ENCODE peak calls at places on chromosomes 16 and 17, in nine cellular contexts. C is SK-MEL-5; B is activated T-helper 9 cell treated with anti-CD3 and anti-CD28 coated beads, Interleukin-2, amount 50 U/mL, for 16 hours; H is ovary; U is mucosa of gallbladder; J is substantia nigra; T is tibial artery; D is NCI-H1694; G is H7. S is an unnamed sample.

GRCh38 chr16:85349413-85350145 is 237.3 kb upstream of the CIBAR2 start:
- DNase-seq in C (no peak), B (no peak), H (no peak), U (no peak), J (no peak), T (no peak), D (peak; percentile 32), G (no peak), S (no peak)

GRCh38 chr17:3030096-3030495 is 33.3 kb downstream of the OR1D5 start:
- DNase-seq in C (peak; percentile 20), B (no peak), H (peak; percentile 20), U (no peak), J (no peak), T (peak; percentile 23), D (no peak), G (no peak), S (no peak)

GRCh38 chr17:30116661-30117547 is at the start of gene NSRP1:
- DNase-seq in C (peak; percentile 95), B (peak; percentile 88), H (peak; percentile 96), U (peak; percentile 96), J (peak; percentile 93), T (peak; percentile 94), D (peak; percentile 84), G (peak; percentile 80), S (peak; percentile 89)

GRCh38 chr16:29726845-29727379 is 18.9 kb downstream of the C16orf54 start:
- DNase-seq in C (no peak), B (no peak), H (peak; percentile 17), U (no peak), J (no peak), T (no peak), D (no peak), G (no peak), S (no peak)

GRCh38 chr16:31453255-31454204 is 5.8 kb upstream of the ARMC5 start:
- DNase-seq in C (no peak), B (no peak), H (peak; percentile 89), U (no peak), J (no peak), T (peak; percentile 68), D (no peak), G (no peak), S (no peak)

GRCh38 chr17:61587807-61588660 is 3.0 kb downstream of the NACA2 start:
- DNase-seq in C (no peak), B (no peak), H (no peak), U (no peak), J (no peak), T (no peak), D (peak; percentile 76), G (no peak), S (no peak)

GRCh38 chr16:31224092-31224955 is 7.4 kb upstream of the PYDC1 start:
- DNase-seq in C (no peak), B (no peak), H (no peak), U (no peak), J (no peak), T (no peak), D (no peak), G (peak; percentile 61), S (no peak)

GRCh38 chr16:71540-72341 is 690 bp downstream of the RHBDF1 start:
- DNase-seq in C (peak; percentile 62), B (no peak), H (peak; percentile 83), U (peak; percentile 67), J (peak; percentile 53), T (peak; percentile 91), D (no peak), G (peak; percentile 94), S (no peak)

GRCh38 chr17:45425125-45425983 is 7.3 kb downstream of the ARHGAP27 start:
- DNase-seq in C (peak; percentile 87), B (no peak), H (no peak), U (peak; percentile 87), J (peak; percentile 18), T (no peak), D (peak; percentile 54), G (peak; percentile 91), S (no peak)

GRCh38 chr16:85130707-85131028 is 18.4 kb upstream of the CIBAR2 start:
- DNase-seq in C (no peak), B (no peak), H (no peak), U (no peak), J (no peak), T (no peak), D (no peak), G (no peak), S (no peak)

GRCh38 chr17:3843935-3844516 is 2.0 kb downstream of the NCBP3 start:
- DNase-seq in C (peak; percentile 58), B (peak; percentile 15), H (no peak), U (no peak), J (no peak), T (no peak), D (peak; percentile 41), G (peak; percentile 83), S (no peak)

GRCh38 chr16:1194665-1195392 is 30.2 kb downstream of the TPSG1 start:
- DNase-seq in C (no peak), B (no peak), H (peak; percentile 68), U (no peak), J (no peak), T (no peak), D (no peak), G (no peak), S (no peak)

GRCh38 chr16:66740010-66740409 is 11.4 kb downstream of the DYNC1LI2 start:
- DNase-seq in C (peak; percentile 69), B (no peak), H (no peak), U (no peak), J (peak; percentile 13), T (no peak), D (peak; percentile 36), G (peak; percentile 79), S (no peak)

GRCh38 chr17:60153606-60154355 is 4.0 kb downstream of the CA4 start:
- DNase-seq in C (no peak), B (no peak), H (no peak), U (no peak), J (no peak), T (no peak), D (no peak), G (peak; percentile 44), S (no peak)

GRCh38 chr16:48054881-48055601 is 100.8 kb downstream of the ABCC12 start:
- DNase-seq in C (peak; percentile 60), B (no peak), H (peak; percentile 52), U (peak; percentile 22), J (peak; percentile 69), T (no peak), D (peak; percentile 42), G (peak; percentile 76), S (peak; percentile 56)

GRCh38 chr17:79414520-79415065 is 196.3 kb downstream of the RBFOX3 start:
- DNase-seq in C (no peak), B (no peak), H (no peak), U (no peak), J (no peak), T (no peak), D (no peak), G (no peak), S (no peak)

GRCh38 chr17:77322534-77323412 is 182.0 kb downstream of the SEC14L1 start:
- DNase-seq in C (peak; percentile 94), B (no peak), H (peak; percentile 89), U (peak; percentile 84), J (peak; percentile 55), T (peak; percentile 95), D (no peak), G (peak; percentile 70), S (no peak)

GRCh38 chr17:38939987-38940386 is 14.6 kb downstream of the LASP1NB start:
- DNase-seq in C (no peak), B (no peak), H (no peak), U (no peak), J (no peak), T (no peak), D (no peak), G (no peak), S (no peak)

GRCh38 chr17:17480593-17481148 is 3.9 kb downstream of the MED9 start:
- DNase-seq in C (no peak), B (no peak), H (no peak), U (no peak), J (no peak), T (no peak), D (no peak), G (no peak), S (no peak)

GRCh38 chr16:2238396-2239230 is 2.4 kb downstream of the DNASE1L2 start:
- DNase-seq in C (no peak), B (no peak), H (no peak), U (no peak), J (no peak), T (no peak), D (no peak), G (peak; percentile 89), S (no peak)

GRCh38 chr17:6070895-6071511 is 824 bp downstream of the WSCD1 start:
- DNase-seq in C (no peak), B (no peak), H (no peak), U (no peak), J (peak; percentile 65), T (no peak), D (no peak), G (peak; percentile 72), S (no peak)

GRCh38 chr17:19299214-19299747 is 62.1 kb downstream of the EPN2 start:
- DNase-seq in C (no peak), B (no peak), H (no peak), U (no peak), J (no peak), T (no peak), D (no peak), G (no peak), S (no peak)

GRCh38 chr16:2969545-2970521 is 685 bp downstream of the PAQR4 start:
- DNase-seq in C (peak; percentile 60), B (peak; percentile 62), H (no peak), U (peak; percentile 45), J (peak; percentile 78), T (peak; percentile 38), D (peak; percentile 41), G (peak; percentile 97), S (peak; percentile 53)

GRCh38 chr16:87238371-87238715 is 78.8 kb downstream of the C16orf95 start:
- DNase-seq in C (no peak), B (no peak), H (no peak), U (no peak), J (no peak), T (no peak), D (no peak), G (no peak), S (no peak)

GRCh38 chr17:58262149-58262548 is 18.6 kb downstream of the MPO start:
- DNase-seq in C (no peak), B (no peak), H (no peak), U (no peak), J (no peak), T (no peak), D (no peak), G (no peak), S (no peak)

GRCh38 chr17:72177738-72178137 is 56.9 kb downstream of the SOX9 start:
- DNase-seq in C (no peak), B (no peak), H (no peak), U (no peak), J (no peak), T (no peak), D (no peak), G (no peak), S (no peak)

GRCh38 chr16:9148376-9149015 is 57.1 kb downstream of the HAPSTR1 start:
- DNase-seq in C (no peak), B (no peak), H (no peak), U (no peak), J (no peak), T (no peak), D (no peak), G (peak; percentile 43), S (no peak)

GRCh38 chr17:79657861-79658810 is 47.3 kb upstream of the RBFOX3 start:
- DNase-seq in C (no peak), B (no peak), H (no peak), U (peak; percentile 2), J (no peak), T (no peak), D (no peak), G (peak; percentile 20), S (no peak)

GRCh38 chr16:1647904-1648303 is 30.2 kb upstream of the JPT2 start:
- DNase-seq in C (no peak), B (no peak), H (no peak), U (no peak), J (no peak), T (no peak), D (no peak), G (no peak), S (no peak)

GRCh38 chr17:80025796-80026195 is 9.9 kb downstream of the TBC1D16 start:
- DNase-seq in C (no peak), B (no peak), H (no peak), U (no peak), J (no peak), T (no peak), D (no peak), G (no peak), S (no peak)

S was measured in occipital lobe.